ENCODE peak calls at places on chromosomes 13 and 19, in four cellular contexts. B, D, T and U are unnamed samples.

GRCh38 chr19:39830406-39830805 is 3.6 kb downstream of the DYRK1B start:
- DNase-seq in B (no peak), D (no peak), T (no peak), U (no peak)

GRCh38 chr13:87981416-87981815 is 310.2 kb downstream of the SLITRK5 start:
- DNase-seq in B (no peak), D (no peak), T (no peak), U (no peak)

GRCh38 chr19:49931293-49932040 is 2.2 kb upstream of the NUP62 start:
- DNase-seq in B (no peak), D (no peak), T (no peak), U (no peak)

GRCh38 chr13:29125934-29126424 is 305.8 kb downstream of the MTUS2 start:
- DNase-seq in B (no peak), D (no peak), T (no peak), U (no peak)

GRCh38 chr19:52535831-52536800 is 8.6 kb downstream of the ZNF808 start:
- DNase-seq in B (peak), D (peak), T (peak), U (peak)

GRCh38 chr13:73754727-73755292 is 379.4 kb downstream of the KLF12 start:
- DNase-seq in B (peak), D (no peak), T (no peak), U (peak)

GRCh38 chr19:12913871-12914690 is 5.0 kb downstream of the SYCE2 start:
- DNase-seq in B (peak), D (no peak), T (peak), U (peak)

GRCh38 chr13:101018720-101019119 is 344.1 kb upstream of the TMTC4 start:
- DNase-seq in B (no peak), D (no peak), T (no peak), U (no peak)

GRCh38 chr19:55377356-55378131 is 918 bp downstream of the TMEM190 start:
- DNase-seq in B (no peak), D (no peak), T (no peak), U (no peak)

GRCh38 chr13:84655677-84656076 is 773.4 kb upstream of the SLITRK1 start:
- DNase-seq in B (peak), D (no peak), T (no peak), U (no peak)

GRCh38 chr13:20359335-20359734 is 127.2 kb upstream of the GJB6 start:
- DNase-seq in B (peak), D (no peak), T (no peak), U (no peak)

GRCh38 chr19:55165952-55166529 is 372 bp downstream of the DNAAF3 start:
- DNase-seq in B (peak), D (peak), T (no peak), U (no peak)

GRCh38 chr13:20125129-20125782 is 35.6 kb downstream of the GJA3 start:
- DNase-seq in B (peak), D (no peak), T (no peak), U (no peak)

GRCh38 chr19:45901432-45901903 is 945 bp downstream of the MYPOP start:
- DNase-seq in B (peak), D (no peak), T (no peak), U (no peak)

GRCh38 chr13:23505007-23505406 is 65.2 kb upstream of the TNFRSF19 start:
- DNase-seq in B (peak), D (no peak), T (no peak), U (no peak)

GRCh38 chr13:28819046-28819747 is 942 bp upstream of the MTUS2 start:
- DNase-seq in B (peak), D (no peak), T (no peak), U (no peak)

GRCh38 chr19:46574533-46574932 is 26.6 kb upstream of the CALM3 start:
- DNase-seq in B (peak), D (no peak), T (no peak), U (no peak)

GRCh38 chr13:33322965-33323668 is 37.6 kb upstream of the STARD13 start:
- DNase-seq in B (no peak), D (no peak), T (no peak), U (no peak)